ENCODE peak calls at places on chromosome 22, in seven cellular contexts. C, V, U, M, K, X and Z are unnamed samples.

GRCh38 chr22:42928969-42929837 is 72.1 kb upstream of the ARFGAP3 start:
- DNase-seq in K (no peak), M (no peak), C (peak; percentile 48), X (no peak), V (no peak), U (no peak), Z (no peak)

GRCh38 chr22:39559456-39560105 is 11.0 kb upstream of the CACNA1I start:
- DNase-seq in V (no peak), U (peak; percentile 81), M (no peak), C (no peak), X (no peak), K (peak; percentile 43), Z (no peak)

GRCh38 chr22:39423976-39424375 is 24.4 kb downstream of the TAB1 start:
- DNase-seq in C (no peak), M (no peak), U (no peak), X (no peak), K (no peak), V (no peak), Z (no peak)

GRCh38 chr22:22720201-22720723 is 75.8 kb downstream of the GGTLC2 start:
- DNase-seq in K (no peak), M (no peak), U (no peak), X (peak; percentile 21), V (peak; percentile 51), C (no peak), Z (no peak)

GRCh38 chr22:17106785-17107546 is 14.2 kb downstream of the TMEM121B start:
- DNase-seq in K (no peak), U (no peak), X (no peak), C (peak; percentile 86), V (no peak), M (no peak), Z (no peak)

GRCh38 chr22:23534201-23534850 is 45.8 kb downstream of the IGLL1 start:
- DNase-seq in U (no peak), C (peak; percentile 69), V (no peak), X (no peak), K (no peak), M (no peak), Z (no peak)

GRCh38 chr22:35390933-35391332 is 9.0 kb upstream of the MCM5 start:
- DNase-seq in M (no peak), V (no peak), C (no peak), X (no peak), U (no peak), K (no peak), Z (no peak)

GRCh38 chr22:20242393-20243175 is 25.5 kb downstream of the RTN4R start:
- DNase-seq in X (no peak), K (no peak), M (no peak), U (no peak), V (no peak), C (no peak), Z (no peak)

GRCh38 chr22:50473088-50473487 is 1.7 kb downstream of the SBF1 start:
- DNase-seq in X (no peak), M (no peak), C (peak; percentile 79), U (no peak), V (no peak), K (no peak), Z (no peak)

GRCh38 chr22:44850946-44851345 is 98.6 kb downstream of the ARHGAP8 start:
- DNase-seq in K (no peak), X (no peak), M (no peak), C (peak; percentile 8), U (no peak), V (no peak), Z (no peak)

GRCh38 chr22:41382098-41382578 is 396 bp downstream of the TEF start:
- DNase-seq in M (no peak), U (no peak), C (no peak), K (peak; percentile 81), X (no peak), V (no peak), Z (peak; percentile 89)

GRCh38 chr22:27627444-27627833 is 174.1 kb downstream of the MN1 start:
- DNase-seq in V (no peak), X (no peak), U (no peak), K (no peak), M (no peak), C (no peak), Z (no peak)

GRCh38 chr22:50308597-50308935 is 1.1 kb upstream of the PLXNB2 start:
- DNase-seq in C (peak; percentile 94), U (peak; percentile 62), K (no peak), M (no peak), X (no peak), V (no peak), Z (peak; percentile 41)

GRCh38 chr22:33811686-33812085 is 108.6 kb downstream of the LARGE1 start:
- DNase-seq in V (peak; percentile 4), M (no peak), K (peak; percentile 15), X (no peak), U (no peak), C (no peak), Z (no peak)

GRCh38 chr22:38840129-38840528 is 3.7 kb downstream of the NPTXR start:
- DNase-seq in X (no peak), U (no peak), C (no peak), M (no peak), V (no peak), K (no peak), Z (no peak)

GRCh38 chr22:28027453-28028448 is 108.7 kb upstream of the PITPNB start:
- DNase-seq in V (no peak), C (peak; percentile 62), K (no peak), M (no peak), X (no peak), U (no peak), Z (no peak)

GRCh38 chr22:36330655-36331305 is 57.0 kb downstream of the MYH9 start:
- DNase-seq in M (no peak), C (peak; percentile 84), K (no peak), U (peak; percentile 35), V (peak; percentile 67), X (no peak), Z (no peak)

GRCh38 chr22:41446057-41446501 is 522 bp downstream of the TOB2 start:
- DNase-seq in M (no peak), C (peak; percentile 91), K (peak; percentile 27), U (peak; percentile 20), V (no peak), X (peak; percentile 21), Z (no peak)

GRCh38 chr22:43227231-43227630 is 40.3 kb upstream of the TTLL12 start:
- DNase-seq in X (no peak), M (no peak), V (peak; percentile 31), U (no peak), K (no peak), C (no peak), Z (no peak)

GRCh38 chr22:25364736-25365241 is 145.3 kb downstream of the CRYBB2 start:
- DNase-seq in C (peak; percentile 67), U (no peak), K (no peak), V (no peak), M (no peak), X (no peak), Z (no peak)
- H3K27ac ChIP-seq in C (no peak overlapping the region), U (no peak overlapping the region), K (no peak overlapping the region), V (no peak overlapping the region), M (no peak overlapping the region), X (no peak overlapping the region), Z (no peak overlapping the region)

GRCh38 chr22:26529345-26529744 is 17.1 kb upstream of the TFIP11 start:
- DNase-seq in X (no peak), K (no peak), C (no peak), M (no peak), U (no peak), V (no peak), Z (no peak)
- H3K27ac ChIP-seq in X (no peak overlapping the region), K (no peak overlapping the region), C (no peak overlapping the region), M (no peak overlapping the region), U (no peak overlapping the region), V (no peak overlapping the region), Z (no peak overlapping the region)

GRCh38 chr22:24834845-24835570 is 29.0 kb downstream of the SGSM1 start:
- DNase-seq in K (no peak), U (no peak), M (no peak), X (no peak), C (peak; percentile 10), V (no peak), Z (no peak)

GRCh38 chr22:24827305-24827704 is 21.3 kb downstream of the SGSM1 start:
- DNase-seq in U (no peak), V (no peak), X (no peak), M (no peak), C (peak; percentile 65), K (no peak), Z (no peak)

GRCh38 chr22:24833881-24834495 is 28.0 kb downstream of the SGSM1 start:
- DNase-seq in V (no peak), C (peak; percentile 39), M (no peak), K (no peak), U (no peak), X (no peak), Z (no peak)

GRCh38 chr22:24830205-24830979 is 24.4 kb downstream of the SGSM1 start:
- DNase-seq in K (no peak), C (no peak), V (no peak), U (no peak), M (no peak), X (no peak), Z (no peak)

DNA sequence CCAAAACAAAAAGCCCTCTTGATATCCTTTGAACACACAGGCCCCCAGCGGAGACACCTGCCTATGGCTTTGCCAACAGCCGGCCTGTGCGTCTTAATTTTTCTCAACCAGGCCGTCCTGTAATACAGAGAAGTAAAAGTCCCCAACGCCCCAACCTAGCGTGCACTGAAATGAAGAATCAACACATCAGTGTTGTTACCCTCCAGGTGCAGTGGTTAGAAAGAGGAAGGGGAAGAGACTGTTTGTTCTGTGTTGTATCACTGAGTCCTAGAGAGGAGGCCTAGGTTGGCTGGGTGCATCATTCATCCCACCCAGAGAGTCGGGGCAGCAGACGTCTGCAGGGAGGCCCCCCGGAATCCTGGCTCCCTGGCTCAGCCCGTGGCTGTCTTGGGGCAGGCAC is 25.7 kb downstream of the SGSM1 start:
- DNase-seq in M (no peak), K (no peak), X (no peak), C (no peak), V (no peak), U (no peak), Z (no peak)
- H3K27ac ChIP-seq in M (no peak overlapping the region), K (no peak overlapping the region), X (no peak overlapping the region), C (no peak overlapping the region), V (no peak overlapping the region), U (no peak overlapping the region), Z (no peak overlapping the region)

GRCh38 chr22:37472418-37473006 is 13.7 kb downstream of the MFNG start:
- DNase-seq in V (no peak), K (peak; percentile 57), C (no peak), U (peak; percentile 56), X (no peak), M (no peak), Z (no peak)

GRCh38 chr22:37471721-37472417 is 14.3 kb downstream of the MFNG start:
- DNase-seq in C (no peak), V (no peak), U (no peak), X (no peak), M (no peak), K (no peak), Z (no peak)

GRCh38 chr22:37469416-37470086 is 16.6 kb downstream of the MFNG start:
- DNase-seq in U (no peak), V (no peak), C (no peak), X (no peak), K (no peak), M (no peak), Z (no peak)

GRCh38 chr22:37467556-37467955 is 18.6 kb downstream of the MFNG start:
- DNase-seq in K (no peak), X (no peak), M (no peak), V (no peak), U (no peak), C (no peak), Z (no peak)

DNA sequence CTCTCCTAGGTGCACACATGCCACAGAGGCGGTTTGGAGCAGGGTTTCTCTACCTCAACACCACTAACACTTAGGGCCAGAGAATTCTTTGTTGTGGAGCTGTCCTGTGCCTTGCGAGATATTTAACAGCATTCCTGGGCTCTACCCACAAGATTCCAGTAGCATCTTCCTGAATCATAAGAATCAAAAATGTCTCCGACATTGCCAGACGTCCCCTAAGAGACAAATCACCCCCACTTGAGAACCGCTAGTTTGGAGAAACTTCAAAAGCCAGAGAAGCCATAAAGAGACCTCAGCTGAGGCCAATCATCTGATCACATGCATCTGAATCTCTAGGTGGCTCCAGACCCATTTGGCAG is 16.1 kb downstream of the MFNG start:
- DNase-seq in U (no peak), X (no peak), K (no peak), M (no peak), V (no peak), C (no peak), Z (no peak)
- H3K27ac ChIP-seq in U (no peak overlapping the region), X (no peak overlapping the region), K (no peak overlapping the region), M (no peak overlapping the region), V (no peak overlapping the region), C (no peak overlapping the region), Z (no peak overlapping the region)